ENCODE peak calls at places on chromosomes 7 and 10, in ten cellular contexts. One of them, this sample, is unnamed.

GRCh38 chr10:71970331-71970730 is 6.1 kb downstream of the CHST3 start:
- DNase-seq in endothelial cell: peak
- DNase-seq in stimulated activated CD4-positive, alpha-beta T cell treated with anti-CD3 and anti-CD28 coated beads, Interleukin-4, amount 100 ng/mL, for 4 hours: no peak
- DNase-seq in DMS153: no peak
- DNase-seq in G401: no peak
- DNase-seq in GM10248: no peak
- DNase-seq in adrenal gland: no peak
- DNase-seq in cardiac fibroblast: no peak
- DNase-seq in RCC 7860: peak
- DNase-seq in amniotic stem cell: no peak
- DNase-seq in this sample: peak

GRCh38 chr10:102791754-102792153 is 45.5 kb downstream of the CYP17A1 start:
- DNase-seq in amniotic stem cell: no peak
- DNase-seq in adrenal gland: no peak
- DNase-seq in cardiac fibroblast: no peak
- DNase-seq in G401: no peak
- DNase-seq in DMS153: no peak
- DNase-seq in RCC 7860: no peak
- DNase-seq in GM10248: no peak
- DNase-seq in stimulated activated CD4-positive, alpha-beta T cell treated with anti-CD3 and anti-CD28 coated beads, Interleukin-4, amount 100 ng/mL, for 4 hours: no peak
- DNase-seq in endothelial cell: no peak
- DNase-seq in this sample: no peak

GRCh38 chr7:5678295-5679046 is 103.0 kb downstream of the RNF216 start:
- DNase-seq in cardiac fibroblast: no peak
- DNase-seq in amniotic stem cell: no peak
- DNase-seq in DMS153: no peak
- DNase-seq in GM10248: no peak
- DNase-seq in stimulated activated CD4-positive, alpha-beta T cell treated with anti-CD3 and anti-CD28 coated beads, Interleukin-4, amount 100 ng/mL, for 4 hours: no peak
- DNase-seq in RCC 7860: no peak
- DNase-seq in adrenal gland: no peak
- DNase-seq in G401: no peak
- DNase-seq in endothelial cell: no peak
- DNase-seq in this sample: no peak

GRCh38 chr7:91264924-91265681 is 870 bp downstream of the FZD1 start:
- DNase-seq in adrenal gland: peak
- DNase-seq in cardiac fibroblast: peak
- DNase-seq in amniotic stem cell: no peak
- DNase-seq in G401: peak
- DNase-seq in endothelial cell: peak
- DNase-seq in GM10248: peak
- DNase-seq in RCC 7860: peak
- DNase-seq in stimulated activated CD4-positive, alpha-beta T cell treated with anti-CD3 and anti-CD28 coated beads, Interleukin-4, amount 100 ng/mL, for 4 hours: peak
- DNase-seq in DMS153: peak
- DNase-seq in this sample: no peak

GRCh38 chr7:155746188-155746587 is 66.1 kb downstream of the SHH start:
- DNase-seq in DMS153: no peak
- DNase-seq in adrenal gland: no peak
- DNase-seq in amniotic stem cell: no peak
- DNase-seq in cardiac fibroblast: no peak
- DNase-seq in stimulated activated CD4-positive, alpha-beta T cell treated with anti-CD3 and anti-CD28 coated beads, Interleukin-4, amount 100 ng/mL, for 4 hours: no peak
- DNase-seq in RCC 7860: no peak
- DNase-seq in G401: no peak
- DNase-seq in endothelial cell: no peak
- DNase-seq in GM10248: no peak
- DNase-seq in this sample: no peak

GRCh38 chr10:5013385-5013784 is 9.7 kb upstream of the AKR1C2 start:
- DNase-seq in RCC 7860: no peak
- DNase-seq in endothelial cell: no peak
- DNase-seq in G401: no peak
- DNase-seq in DMS153: no peak
- DNase-seq in cardiac fibroblast: no peak
- DNase-seq in adrenal gland: no peak
- DNase-seq in amniotic stem cell: no peak
- DNase-seq in stimulated activated CD4-positive, alpha-beta T cell treated with anti-CD3 and anti-CD28 coated beads, Interleukin-4, amount 100 ng/mL, for 4 hours: no peak
- DNase-seq in GM10248: no peak
- DNase-seq in this sample: no peak

GRCh38 chr10:26556756-26557640 is 118.9 kb downstream of the APBB1IP start:
- DNase-seq in DMS153: no peak
- DNase-seq in amniotic stem cell: peak
- DNase-seq in RCC 7860: peak
- DNase-seq in GM10248: peak
- DNase-seq in stimulated activated CD4-positive, alpha-beta T cell treated with anti-CD3 and anti-CD28 coated beads, Interleukin-4, amount 100 ng/mL, for 4 hours: no peak
- DNase-seq in cardiac fibroblast: peak
- DNase-seq in adrenal gland: peak
- DNase-seq in endothelial cell: peak
- DNase-seq in G401: peak
- DNase-seq in this sample: peak

GRCh38 chr7:2523461-2523905 is 3.9 kb downstream of the LFNG start:
- DNase-seq in G401: no peak
- DNase-seq in stimulated activated CD4-positive, alpha-beta T cell treated with anti-CD3 and anti-CD28 coated beads, Interleukin-4, amount 100 ng/mL, for 4 hours: no peak
- DNase-seq in DMS153: peak
- DNase-seq in amniotic stem cell: no peak
- DNase-seq in cardiac fibroblast: no peak
- DNase-seq in GM10248: no peak
- DNase-seq in endothelial cell: no peak
- DNase-seq in adrenal gland: no peak
- DNase-seq in RCC 7860: no peak
- DNase-seq in this sample: no peak

This sample was measured in Jurkat, Clone E6-1.